ENCODE peak calls at places on chromosomes 12 and 14, in seven cellular contexts. I is stomach, H is A549, Q is suprapubic skin, M is esophagus muscularis mucosa, G is tibial nerve, K is SK-N-SH. P is an unnamed sample.

GRCh38 chr14:23123419-23123818 is 4.4 kb upstream of the CEBPE start:
- DNase-seq in M (no peak), H (no peak), G (peak; percentile 30), I (peak; percentile 93), K (peak; percentile 57), Q (peak; percentile 92), P (no peak)

GRCh38 chr14:61477845-61478438 is 156.6 kb downstream of the PRKCH start:
- DNase-seq in H (peak; percentile 70), M (no peak), G (no peak), I (peak; percentile 89), Q (no peak), K (no peak), P (peak; percentile 98)

GRCh38 chr12:89542912-89543592 is 17.2 kb upstream of the POC1B start:
- DNase-seq in H (peak; percentile 89), Q (no peak), M (peak; percentile 91), G (peak; percentile 37), K (peak; percentile 63), I (peak; percentile 76), P (no peak)

GRCh38 chr12:50365709-50366406 is 30.6 kb downstream of the FAM186A start:
- DNase-seq in H (no peak), K (no peak), I (no peak), G (no peak), M (no peak), Q (no peak), P (no peak)

GRCh38 chr14:49930720-49931119 is 37.8 kb downstream of the ARF6 start:
- DNase-seq in K (no peak), G (no peak), I (no peak), M (no peak), Q (no peak), H (no peak), P (no peak)

GRCh38 chr12:124407074-124407473 is 112.2 kb downstream of the RFLNA start:
- DNase-seq in Q (no peak), G (no peak), M (no peak), I (no peak), H (no peak), K (no peak), P (no peak)

GRCh38 chr12:45468751-45469615 is 253.1 kb downstream of the ANO6 start:
- DNase-seq in M (no peak), Q (no peak), G (no peak), I (no peak), K (no peak), H (no peak), P (peak; percentile 51)

GRCh38 chr14:100709252-100709955 is 17.3 kb upstream of the DLK1 start:
- DNase-seq in I (no peak), Q (no peak), M (no peak), K (no peak), H (no peak), G (no peak), P (peak; percentile 90)

GRCh38 chr14:32939254-32940065 is 781 bp downstream of the NPAS3 start:
- DNase-seq in Q (peak; percentile 83), M (no peak), I (peak; percentile 68), G (peak; percentile 55), K (peak; percentile 78), H (no peak), P (peak; percentile 90)

GRCh38 chr14:34693228-34693939 is 21.0 kb downstream of the CFL2 start:
- DNase-seq in I (peak; percentile 51), H (peak; percentile 83), Q (no peak), K (no peak), M (no peak), G (no peak), P (no peak)

GRCh38 chr14:60226296-60226695 is 22.7 kb upstream of the PPM1A start:
- DNase-seq in G (no peak), I (no peak), M (no peak), Q (no peak), H (no peak), K (no peak), P (no peak)

GRCh38 chr12:48080285-48080684 is 25.6 kb downstream of the SENP1 start:
- DNase-seq in M (no peak), I (no peak), H (no peak), Q (no peak), G (no peak), K (no peak), P (no peak)

GRCh38 chr14:49294736-49295135 is 291.4 kb downstream of the RPS29 start:
- DNase-seq in I (no peak), H (no peak), K (no peak), G (no peak), Q (no peak), M (no peak), P (no peak)

GRCh38 chr12:49105504-49106120 is 5.0 kb downstream of the LMBR1L start:
- DNase-seq in G (no peak), K (no peak), I (no peak), M (no peak), H (no peak), Q (no peak), P (no peak)

GRCh38 chr14:104221636-104222375 is 83.4 kb downstream of the KIF26A start:
- DNase-seq in K (peak; percentile 70), M (no peak), G (no peak), H (no peak), I (no peak), Q (peak; percentile 46), P (peak; percentile 61)

GRCh38 chr12:51365276-51365675 is 18.8 kb upstream of the CELA1 start:
- DNase-seq in M (no peak), K (no peak), H (no peak), I (no peak), Q (no peak), G (no peak), P (no peak)

GRCh38 chr12:84910549-84911241 is 1.9 kb downstream of the SLC6A15 start:
- DNase-seq in Q (peak; percentile 55), M (no peak), G (no peak), H (peak; percentile 29), K (peak; percentile 36), I (no peak), P (no peak)

GRCh38 chr12:114245555-114245954 is 160.4 kb downstream of the TBX5 start:
- DNase-seq in H (no peak), G (no peak), Q (no peak), M (no peak), I (no peak), K (no peak), P (no peak)

GRCh38 chr12:57491393-57492280 is 3.8 kb downstream of the MARS1 start:
- DNase-seq in H (peak; percentile 56), M (no peak), K (no peak), G (no peak), I (no peak), Q (no peak), P (no peak)

GRCh38 chr12:87428701-87429277 is 600.4 kb downstream of the C12orf50 start:
- DNase-seq in Q (no peak), G (no peak), K (no peak), I (no peak), H (no peak), M (no peak), P (no peak)

GRCh38 chr12:115012861-115013667 is 329.1 kb upstream of the TBX3 start:
- DNase-seq in I (no peak), H (no peak), Q (no peak), G (no peak), M (no peak), K (peak; percentile 81), P (peak; percentile 51)

GRCh38 chr14:74619672-74620131 is 7.7 kb upstream of the LTBP2 start:
- DNase-seq in Q (no peak), M (peak; percentile 95), H (peak; percentile 84), G (peak; percentile 86), I (peak; percentile 53), K (no peak), P (no peak)

GRCh38 chr12:39124768-39125167 is 219.4 kb upstream of the CPNE8 start:
- DNase-seq in G (no peak), H (no peak), Q (no peak), I (no peak), K (no peak), M (no peak), P (no peak)

GRCh38 chr12:104136577-104136976 is 1.4 kb downstream of the NFYB start:
- DNase-seq in G (no peak), I (no peak), Q (no peak), M (no peak), H (no peak), K (no peak), P (no peak)

GRCh38 chr12:129660961-129661360 is 242.9 kb downstream of the TMEM132D start:
- DNase-seq in K (no peak), M (no peak), H (no peak), Q (no peak), I (no peak), G (no peak), P (no peak)

GRCh38 chr14:39432179-39432618 is at the start of gene FBXO33:
- DNase-seq in Q (peak; percentile 98), I (peak; percentile 97), K (peak; percentile 87), G (peak; percentile 93), H (peak; percentile 97), M (peak; percentile 100), P (peak; percentile 97)
- TF ChIP-seq EP300 in Q (no peak), I (no peak), K (no peak), G (peak; percentile 81), H (no peak), M (peak; percentile 32), P (no peak)

DNA sequence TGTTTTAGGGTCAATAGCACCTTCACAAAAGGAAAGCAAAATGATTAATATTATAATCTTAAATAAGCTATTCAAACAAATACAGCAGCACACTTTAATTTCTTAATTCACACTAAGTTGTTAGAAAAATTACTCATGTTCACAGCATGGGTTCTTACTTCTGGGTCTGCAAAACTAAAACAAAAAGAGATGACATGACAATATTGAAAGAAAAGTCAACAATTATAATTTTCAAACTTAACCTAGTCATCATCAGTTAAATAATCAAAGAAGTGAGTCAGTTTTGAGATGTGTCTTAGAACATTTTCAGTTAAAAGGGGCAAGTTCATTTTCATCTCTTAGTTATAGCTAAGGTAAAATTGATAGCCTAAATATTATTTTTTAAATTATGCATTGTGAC is 47.7 kb upstream of the RMST start:
- DNase-seq in I (no peak), H (no peak), Q (no peak), K (no peak), M (no peak), G (no peak), P (no peak)
- H3K4me1 ChIP-seq in I (no peaks in the 10 kb centered on the region), H (no peaks in the 10 kb centered on the region), Q (no peaks in the 10 kb centered on the region), K (no peaks in the 10 kb centered on the region), M (no peaks in the 10 kb centered on the region), G (no peaks in the 10 kb centered on the region), P (no peaks in the 10 kb centered on the region)

GRCh38 chr12:46946137-46946536 is 120.3 kb upstream of the SLC38A4 start:
- DNase-seq in Q (no peak), I (no peak), M (no peak), G (no peak), K (no peak), H (no peak), P (no peak)

GRCh38 chr12:46945591-46945990 is 119.8 kb upstream of the SLC38A4 start:
- DNase-seq in I (no peak), M (no peak), H (no peak), K (no peak), G (no peak), Q (no peak), P (no peak)

GRCh38 chr12:46950116-46950515 is 124.3 kb upstream of the SLC38A4 start:
- DNase-seq in H (no peak), Q (no peak), G (no peak), K (no peak), I (no peak), M (no peak), P (no peak)

GRCh38 chr12:46952880-46953517 is 126.4 kb upstream of the PCED1B start:
- DNase-seq in M (no peak), H (no peak), G (no peak), Q (no peak), I (no peak), K (no peak), P (no peak)

GRCh38 chr12:46948936-46949555 is 123.2 kb upstream of the SLC38A4 start:
- DNase-seq in H (no peak), K (no peak), M (no peak), I (no peak), Q (no peak), G (no peak), P (no peak)
- TF ChIP-seq EP300 in H (no peak), K (no peak), M (no peak), I (no peak), Q (no peak), G (no peak), P (no peak)

GRCh38 chr12:25058012-25058411 is 109.1 kb upstream of the BCAT1 start:
- DNase-seq in K (no peak), I (no peak), Q (no peak), G (no peak), H (no peak), M (no peak), P (no peak)
- H3K4me1 ChIP-seq in K (no peaks in the 10 kb centered on the region), I (no peaks in the 10 kb centered on the region), Q (peaks cover 31% of the 10 kb centered on the region), G (no peaks in the 10 kb centered on the region), H (no peaks in the 10 kb centered on the region), M (no peaks in the 10 kb centered on the region), P (no peaks in the 10 kb centered on the region)